ENCODE peak calls at places on chromosomes 5 and 9, in five cellular contexts. W, C, H, F and Z are unnamed samples.

GRCh38 chr5:21817668-21818419 is 1035.3 kb downstream of the CDH12 start:
- DNase-seq in W (peak; percentile 6), C (no peak), H (no peak), F (no peak), Z (no peak)

GRCh38 chr9:15885464-15885863 is 332.6 kb downstream of the CCDC171 start:
- DNase-seq in W (no peak), C (no peak), H (no peak), F (no peak), Z (no peak)

GRCh38 chr9:93061791-93062299 is 3.3 kb downstream of the SUSD3 start:
- DNase-seq in W (no peak), C (peak; percentile 65), H (peak; percentile 44), F (no peak), Z (no peak)

GRCh38 chr9:6055213-6055612 is 39.8 kb upstream of the RANBP6 start:
- DNase-seq in W (peak; percentile 91), C (peak; percentile 38), H (peak; percentile 55), F (peak; percentile 86), Z (peak; percentile 79)

GRCh38 chr9:32728181-32728580 is 55.2 kb upstream of the TMEM215 start:
- DNase-seq in W (no peak), C (no peak), H (no peak), F (no peak), Z (no peak)

GRCh38 chr9:132260846-132261245 is 93.9 kb downstream of the SETX start:
- DNase-seq in W (no peak), C (no peak), H (no peak), F (no peak), Z (no peak)

GRCh38 chr5:123305751-123306150 is 117.5 kb downstream of the CEP120 start:
- DNase-seq in W (no peak), C (no peak), H (no peak), F (no peak), Z (no peak)

GRCh38 chr9:4640027-4640426 is 22.1 kb upstream of the PLPP6 start:
- DNase-seq in W (no peak), C (no peak), H (no peak), F (no peak), Z (no peak)

GRCh38 chr9:112119225-112120045 is 55.7 kb downstream of the SUSD1 start:
- DNase-seq in W (peak; percentile 45), C (no peak), H (no peak), F (peak; percentile 84), Z (peak; percentile 9)

GRCh38 chr9:4196376-4196775 is 103.5 kb downstream of the GLIS3 start:
- DNase-seq in W (peak; percentile 28), C (no peak), H (no peak), F (peak; percentile 44), Z (no peak)

GRCh38 chr9:129570450-129571297 is 50.2 kb downstream of the C9orf50 start:
- DNase-seq in W (peak; percentile 90), C (peak; percentile 62), H (peak; percentile 74), F (peak; percentile 82), Z (peak; percentile 36)

GRCh38 chr9:34663296-34663590 is 786 bp upstream of the CCL27 start:
- DNase-seq in W (no peak), C (no peak), H (no peak), F (peak; percentile 75), Z (no peak)

GRCh38 chr5:93995126-93995621 is 253.8 kb upstream of the POU5F2 start:
- DNase-seq in W (no peak), C (no peak), H (no peak), F (no peak), Z (no peak)

GRCh38 chr5:72956324-72957140 is 691 bp downstream of the FCHO2 start:
- DNase-seq in W (peak; percentile 56), C (peak; percentile 39), H (peak; percentile 39), F (peak; percentile 59), Z (peak; percentile 37)

GRCh38 chr9:121399883-121400607 is 30.0 kb upstream of the STOM start:
- DNase-seq in W (peak; percentile 86), C (no peak), H (no peak), F (peak; percentile 69), Z (peak; percentile 42)

GRCh38 chr9:107309271-107309670 is 26.2 kb downstream of the RAD23B start:
- DNase-seq in W (no peak), C (no peak), H (no peak), F (no peak), Z (no peak)

GRCh38 chr9:109912726-109913460 is 132.9 kb downstream of the PALM2AKAP2 start:
- DNase-seq in W (peak; percentile 32), C (no peak), H (no peak), F (peak; percentile 35), Z (no peak)

GRCh38 chr9:89305868-89306267 is 5.1 kb upstream of the CKS2 start:
- DNase-seq in W (no peak), C (no peak), H (no peak), F (no peak), Z (no peak)

GRCh38 chr5:191036-191948 is at the start of gene LRRC14B:
- DNase-seq in W (no peak), C (no peak), H (no peak), F (peak; percentile 2), Z (peak; percentile 70)

GRCh38 chr5:127892467-127893207 is 189.4 kb downstream of the CCDC192 start:
- DNase-seq in W (peak; percentile 68), C (no peak), H (no peak), F (peak; percentile 79), Z (no peak)

GRCh38 chr5:77209495-77210090 is 887 bp upstream of the PDE8B start:
- DNase-seq in W (no peak), C (no peak), H (no peak), F (no peak), Z (no peak)

GRCh38 chr5:172365948-172366608 is 82.5 kb upstream of the UBTD2 start:
- DNase-seq in W (no peak), C (no peak), H (no peak), F (no peak), Z (no peak)

GRCh38 chr5:151319334-151319733 is 15.8 kb upstream of the SLC36A3 start:
- DNase-seq in W (peak; percentile 2), C (peak; percentile 43), H (peak; percentile 17), F (peak; percentile 21), Z (no peak)

GRCh38 chr5:175357995-175358394 is 86.0 kb downstream of the DRD1 start:
- DNase-seq in W (no peak), C (no peak), H (no peak), F (no peak), Z (no peak)

GRCh38 chr5:169089343-169089742 is 211.6 kb downstream of the SLIT3 start:
- DNase-seq in W (no peak), C (no peak), H (no peak), F (peak; percentile 68), Z (peak; percentile 10)
- H3K27me3 ChIP-seq in W (no peaks in the 10 kb centered on the region), C (no peaks in the 10 kb centered on the region), H (no peaks in the 10 kb centered on the region), F (no peaks in the 10 kb centered on the region), Z (no peaks in the 10 kb centered on the region)

DNA sequence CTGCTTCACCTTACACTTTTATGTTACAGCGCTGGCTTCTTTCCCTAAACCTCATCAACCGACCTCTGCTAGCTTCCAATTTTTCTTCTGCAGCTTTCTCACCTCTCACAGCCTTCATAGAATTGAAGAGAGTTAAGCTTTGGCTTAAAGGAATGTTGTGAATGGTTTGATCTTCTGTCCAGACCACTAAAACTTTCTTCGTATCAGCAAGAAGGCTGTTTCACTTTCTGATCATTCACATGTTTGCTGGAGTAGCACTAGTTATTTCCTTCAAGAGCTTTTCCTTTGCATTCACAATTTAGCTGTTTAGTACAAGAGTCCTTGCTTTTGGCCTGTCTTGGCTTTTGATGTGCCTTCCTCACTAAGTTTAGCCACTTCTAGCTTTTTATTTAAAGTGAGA is 49.5 kb downstream of the NR3C1 start:
- DNase-seq in W (no peak), C (no peak), H (no peak), F (no peak), Z (no peak)
- H3K27ac ChIP-seq in W (no peak overlapping the region), C (no peak overlapping the region), H (no peak overlapping the region), F (no peak overlapping the region), Z (no peak overlapping the region)

GRCh38 chr5:6450235-6450860 is 1.7 kb downstream of the UBE2QL1 start:
- DNase-seq in W (no peak), C (no peak), H (no peak), F (no peak), Z (no peak)
- H3K27me3 ChIP-seq in W (peaks cover 32% of the 10 kb centered on the region), C (peaks cover 39% of the 10 kb centered on the region), H (no peaks in the 10 kb centered on the region), F (peaks cover 47% of the 10 kb centered on the region), Z (no peaks in the 10 kb centered on the region)

DNA sequence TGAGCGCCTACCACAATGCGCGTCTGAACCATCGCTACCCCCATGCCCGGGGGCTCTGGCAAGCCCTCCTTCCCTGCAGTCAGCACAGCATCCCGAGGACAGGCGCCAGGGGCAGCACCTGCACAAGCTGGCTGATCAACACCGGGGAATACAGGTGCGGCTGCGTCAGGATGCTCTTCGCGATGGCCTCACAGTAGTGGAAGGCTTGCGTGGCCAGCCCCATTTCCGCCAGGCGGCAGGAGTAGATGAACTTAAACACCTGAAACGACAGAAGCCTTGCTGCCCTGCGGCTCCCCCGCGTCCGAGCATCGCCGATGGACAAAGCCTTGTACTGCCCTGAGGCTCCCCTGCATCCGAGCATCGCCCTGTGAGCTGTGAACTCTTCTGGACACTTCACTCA is 17.7 kb upstream of the INPP5E start:
- DNase-seq in W (no peak), C (no peak), H (no peak), F (no peak), Z (no peak)
- H3K27ac ChIP-seq in W (no peak overlapping the region), C (no peak overlapping the region), H (no peak overlapping the region), F (no peak overlapping the region), Z (no peak overlapping the region)

GRCh38 chr5:1564182-1564748 is 40.5 kb upstream of the LPCAT1 start:
- DNase-seq in W (peak; percentile 30), C (no peak), H (no peak), F (peak; percentile 72), Z (no peak)

GRCh38 chr5:1563617-1564181 is 39.9 kb upstream of the LPCAT1 start:
- DNase-seq in W (no peak), C (no peak), H (no peak), F (no peak), Z (no peak)

GRCh38 chr5:1561402-1561929 is 37.7 kb upstream of the LPCAT1 start:
- DNase-seq in W (no peak), C (no peak), H (no peak), F (no peak), Z (no peak)

GRCh38 chr5:1562599-1562998 is 38.8 kb upstream of the LPCAT1 start:
- DNase-seq in W (no peak), C (no peak), H (no peak), F (no peak), Z (no peak)

GRCh38 chr5:1563051-1563461 is 39.3 kb upstream of the LPCAT1 start:
- DNase-seq in W (no peak), C (no peak), H (no peak), F (no peak), Z (no peak)
- H3K27me3 ChIP-seq in W (peaks cover 30% of the 10 kb centered on the region), C (no peaks in the 10 kb centered on the region), H (no peaks in the 10 kb centered on the region), F (peaks cover 3% of the 10 kb centered on the region), Z (no peaks in the 10 kb centered on the region)